ENCODE peak calls at places on chromosomes 5 and 9, in eight cellular contexts. U is H1, L is GM12878, J is esophagus muscularis mucosa, A is upper lobe of left lung, K is HCT116, M is sigmoid colon, X is transverse colon. O is an unnamed sample.
A peak's percentile ranks its signal among the peaks of the same experiment; 100 is the strongest.

GRCh38 chr9:106933470-106933869 is 70.5 kb downstream of the ZNF462 start:
- DNase-seq in U (no peak), L (no peak), J (no peak), A (no peak), K (no peak), M (no peak), X (no peak), O (no peak)

GRCh38 chr5:40828021-40828631 is 6.9 kb downstream of the RPL37 start:
- DNase-seq in U (no peak), L (no peak), J (no peak), A (no peak), K (no peak), M (no peak), X (no peak), O (no peak)

GRCh38 chr5:75010838-75011237 is 41.5 kb downstream of the GCNT4 start:
- DNase-seq in U (no peak), L (no peak), J (no peak), A (no peak), K (no peak), M (no peak), X (no peak), O (no peak)

GRCh38 chr5:178382689-178383276 is 150.2 kb upstream of the PHYKPL start:
- DNase-seq in U (no peak), L (no peak), J (no peak), A (no peak), K (no peak), M (no peak), X (no peak), O (no peak)

GRCh38 chr5:133921069-133921468 is 47.4 kb downstream of the C5orf15 start:
- DNase-seq in U (no peak), L (no peak), J (no peak), A (no peak), K (no peak), M (no peak), X (no peak), O (no peak)

GRCh38 chr9:132069046-132069898 is 10.4 kb downstream of the MED27 start:
- DNase-seq in U (no peak), L (no peak), J (no peak), A (no peak), K (no peak), M (no peak), X (no peak), O (no peak)

GRCh38 chr9:4073371-4073770 is 226.5 kb downstream of the GLIS3 start:
- DNase-seq in U (peak; percentile 72), L (no peak), J (peak; percentile 53), A (no peak), K (peak; percentile 49), M (no peak), X (no peak), O (no peak)

GRCh38 chr5:5092149-5092548 is 48.0 kb upstream of the ADAMTS16 start:
- DNase-seq in U (no peak), L (no peak), J (peak; percentile 84), A (no peak), K (no peak), M (no peak), X (no peak), O (no peak)

GRCh38 chr9:33170464-33171156 is 3.5 kb upstream of the B4GALT1 start:
- DNase-seq in U (no peak), L (no peak), J (no peak), A (peak; percentile 70), K (peak; percentile 49), M (peak; percentile 80), X (peak; percentile 66), O (no peak)

GRCh38 chr5:65566505-65566904 is 3.4 kb downstream of the PPWD1 start:
- DNase-seq in U (no peak), L (no peak), J (no peak), A (no peak), K (no peak), M (no peak), X (no peak), O (no peak)

DNA sequence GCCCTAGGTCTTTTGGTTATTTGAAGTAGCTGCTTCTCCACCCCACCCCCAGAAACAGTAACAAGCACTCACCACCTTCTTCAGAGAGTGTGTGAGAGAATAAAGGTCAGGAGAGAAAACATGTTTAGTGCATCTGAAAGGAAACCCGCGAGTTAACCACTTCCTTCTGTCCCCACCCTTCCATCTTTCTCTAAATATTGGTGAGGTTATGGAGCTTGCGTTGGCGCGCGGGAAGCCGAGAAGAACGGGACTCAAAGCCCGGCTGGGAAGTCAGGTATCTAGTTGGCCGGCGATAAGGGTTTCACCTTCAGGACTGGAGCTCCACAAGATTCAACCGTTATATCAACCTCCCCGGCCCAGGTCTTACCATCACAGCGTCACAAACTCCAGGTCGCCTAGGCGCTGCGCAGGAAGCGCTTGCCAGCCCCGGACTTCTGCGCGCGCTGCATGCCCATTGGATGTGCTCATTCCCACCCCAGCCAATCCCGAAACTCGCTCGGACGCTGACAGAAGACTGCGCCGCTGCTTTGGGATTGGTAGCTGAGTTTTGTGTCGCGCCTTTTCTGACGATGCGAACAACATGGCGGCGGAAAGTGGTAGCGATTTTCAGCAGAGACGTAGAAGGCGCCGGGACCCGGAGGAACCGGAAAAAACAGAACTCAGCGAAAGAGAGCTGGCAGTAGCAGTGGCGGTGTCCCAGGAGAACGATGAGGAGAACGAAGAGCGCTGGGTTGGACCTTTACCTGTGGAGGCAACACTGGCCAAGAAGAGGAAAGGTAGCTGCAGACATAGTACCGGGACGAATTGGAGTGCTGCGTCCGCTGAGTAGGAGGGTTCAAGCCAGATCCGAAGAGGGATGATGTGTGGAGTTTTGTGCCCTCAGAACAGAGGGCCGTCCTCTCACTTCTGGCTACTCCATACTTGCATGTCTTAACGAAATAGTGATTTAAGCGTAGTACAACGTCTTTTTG is at the start of the genes CENPK and PPWD1:
- DNase-seq in U (peak; percentile 95), L (peak; percentile 84), J (peak; percentile 98), A (peak; percentile 93), K (peak; percentile 91), M (peak; percentile 97), X (peak; percentile 95), O (peak; percentile 53)
- TF ChIP-seq POLR2A in U (peak; percentile 97), L (peak; percentile 92), J (no peak), A (no peak), K (peak; percentile 72), M (peak; percentile 65), X (peak; percentile 74), O (peak; percentile 87)

DNA sequence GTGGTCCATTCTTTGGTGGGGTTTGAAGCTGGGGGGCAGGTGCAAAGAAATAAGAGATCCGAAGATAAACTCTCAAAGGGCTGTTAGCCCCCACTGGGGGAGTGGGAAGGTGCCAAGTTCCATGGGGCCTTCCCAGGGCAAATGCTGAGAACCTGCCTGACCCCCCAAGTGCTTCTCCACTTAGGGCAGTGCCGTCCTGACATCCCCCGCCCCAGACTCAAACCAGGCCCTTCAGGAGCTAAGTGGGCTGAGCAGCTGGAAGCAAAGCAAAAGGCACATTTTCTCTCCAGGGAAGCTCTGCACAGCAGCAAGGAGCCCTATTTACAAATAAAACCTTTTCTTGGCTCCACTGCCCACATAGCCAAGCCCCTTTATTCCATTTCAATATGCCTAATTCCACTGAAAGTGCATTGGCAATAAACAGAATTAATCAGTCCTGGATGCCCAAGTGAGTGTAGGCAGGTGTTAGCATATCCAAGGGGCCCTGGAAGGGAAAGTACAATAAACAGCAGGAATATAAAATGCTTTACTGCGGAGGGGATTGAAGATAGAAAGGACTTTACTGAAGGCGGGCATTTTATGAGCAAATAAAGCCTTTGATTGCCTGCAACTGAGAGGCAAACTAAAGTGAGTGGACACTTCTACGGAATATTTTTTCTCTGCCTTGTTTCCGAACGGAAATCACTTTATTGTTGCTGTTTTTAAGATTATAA is 44.6 kb downstream of the WHRN start:
- DNase-seq in U (peak; percentile 43), L (no peak), J (no peak), A (no peak), K (no peak), M (no peak), X (no peak), O (no peak)
- TF ChIP-seq POLR2AphosphoS5 in U (no peak), L (no peak), J (no peak), A (no peak), K (no peak), M (no peak), X (no peak), O (no peak)

GRCh38 chr9:31323726-31324444 is 1060.6 kb upstream of the ACO1 start:
- DNase-seq in U (no peak), L (no peak), J (no peak), A (no peak), K (no peak), M (no peak), X (no peak), O (no peak)

GRCh38 chr9:31321256-31321655 is 1063.2 kb upstream of the ACO1 start:
- DNase-seq in U (no peak), L (no peak), J (no peak), A (no peak), K (no peak), M (no peak), X (no peak), O (no peak)

GRCh38 chr9:31325778-31326177 is 1058.7 kb upstream of the ACO1 start:
- DNase-seq in U (no peak), L (no peak), J (no peak), A (no peak), K (no peak), M (peak; percentile 57), X (no peak), O (no peak)

GRCh38 chr9:31320507-31320906 is 1063.9 kb upstream of the ACO1 start:
- DNase-seq in U (no peak), L (no peak), J (no peak), A (no peak), K (no peak), M (no peak), X (no peak), O (no peak)

GRCh38 chr9:31321686-31322085 is 1062.8 kb upstream of the ACO1 start:
- DNase-seq in U (no peak), L (no peak), J (no peak), A (no peak), K (no peak), M (no peak), X (no peak), O (no peak)
- TF ChIP-seq POLR2A in U (no peak), L (no peak), J (no peak), A (no peak), K (no peak), M (no peak), X (no peak), O (no peak)

GRCh38 chr9:68538200-68538599 is 2.5 kb downstream of the TMEM252 start:
- DNase-seq in U (no peak), L (no peak), J (no peak), A (no peak), K (no peak), M (peak; percentile 85), X (no peak), O (no peak)

GRCh38 chr9:68530618-68531017 is 10.1 kb downstream of the TMEM252 start:
- DNase-seq in U (no peak), L (no peak), J (no peak), A (peak; percentile 63), K (no peak), M (peak; percentile 87), X (peak; percentile 85), O (no peak)

GRCh38 chr9:68536876-68537490 is 3.7 kb downstream of the TMEM252 start:
- DNase-seq in U (no peak), L (no peak), J (no peak), A (no peak), K (no peak), M (no peak), X (no peak), O (no peak)

DNA sequence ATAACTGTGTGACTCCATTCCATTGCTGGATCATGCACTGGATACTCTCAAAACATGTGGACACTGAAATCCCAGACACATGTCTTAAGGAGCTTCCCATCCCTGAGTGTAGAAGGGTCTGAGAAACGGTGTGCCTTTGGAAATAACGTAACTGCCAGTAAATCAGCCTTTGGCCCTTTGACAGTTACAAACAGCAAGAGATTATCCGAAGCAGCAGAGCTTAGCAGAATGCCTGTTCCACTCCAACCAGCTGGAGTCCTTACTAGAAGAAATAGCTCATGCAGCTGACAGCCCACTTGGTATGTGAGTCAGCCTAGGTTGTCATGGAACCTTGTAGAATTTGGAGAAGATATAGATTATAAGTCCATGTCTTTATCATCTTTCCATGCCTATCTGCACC is 7.0 kb downstream of the TMEM252 start:
- DNase-seq in U (no peak), L (no peak), J (no peak), A (no peak), K (no peak), M (no peak), X (no peak), O (no peak)
- TF ChIP-seq POLR2AphosphoS5 in U (no peak), L (no peak), J (peak; percentile 50), A (no peak), K (no peak), M (no peak), X (peak; percentile 22), O (no peak)